ENCODE peak calls at places on chromosomes 16 and 17, in six cellular contexts. J is hepatocyte, P is AG04450, E is heart left ventricle, O is NCI-H748 treated with DMSO at 0.1 percent for 48 hours, I is suprapubic skin. U is an unnamed sample.

GRCh38 chr16:12390644-12391043 is 413.0 kb downstream of the CPPED1 start:
- DNase-seq in I (no peak), O (no peak), E (no peak), P (no peak), J (no peak), U (peak)

GRCh38 chr17:50947844-50948514 is 81.8 kb upstream of the TOB1 start:
- DNase-seq in O (no peak), P (no peak), I (no peak), J (no peak), E (peak), U (peak)

GRCh38 chr16:63324306-63324705 is 1288.1 kb upstream of the CDH8 start:
- DNase-seq in O (no peak), I (no peak), E (no peak), P (no peak), J (no peak), U (peak)

GRCh38 chr16:85556456-85557082 is 56.6 kb upstream of the GSE1 start:
- DNase-seq in J (peak), O (peak), P (no peak), I (no peak), E (no peak), U (peak)

GRCh38 chr17:35001549-35001948 is 21.2 kb downstream of the LIG3 start:
- DNase-seq in O (no peak), P (no peak), I (no peak), J (no peak), E (no peak), U (no peak)

GRCh38 chr17:81221371-81221841 is 1.4 kb downstream of the CEP131 start:
- DNase-seq in E (no peak), I (no peak), J (no peak), P (no peak), O (no peak), U (peak)

GRCh38 chr17:80869476-80869875 is 122.2 kb upstream of the CHMP6 start:
- DNase-seq in O (no peak), E (no peak), I (no peak), J (no peak), P (no peak), U (no peak)

GRCh38 chr17:82463881-82464566 is 5.5 kb downstream of the NARF start:
- DNase-seq in O (no peak), J (no peak), E (no peak), P (no peak), I (no peak), U (no peak)

GRCh38 chr17:31802502-31802901 is 56.5 kb downstream of the COPRS start:
- DNase-seq in P (no peak), J (no peak), O (no peak), I (no peak), E (no peak), U (no peak)

GRCh38 chr17:31490991-31491793 is 99.7 kb downstream of the RAB11FIP4 start:
- DNase-seq in O (no peak), J (no peak), E (peak), P (no peak), I (no peak), U (no peak)

GRCh38 chr16:54633943-54634362 is 296.7 kb upstream of the IRX5 start:
- DNase-seq in P (no peak), O (no peak), E (no peak), I (no peak), J (no peak), U (peak)

GRCh38 chr16:62891-63290 is 9.3 kb downstream of the SNRNP25 start:
- DNase-seq in I (no peak), E (no peak), J (no peak), P (no peak), O (no peak), U (no peak)

GRCh38 chr16:89040391-89040790 is 53.3 kb upstream of the ACSF3 start:
- DNase-seq in I (no peak), O (no peak), E (peak), P (no peak), J (no peak), U (no peak)

GRCh38 chr16:16029431-16030011 is 80.1 kb downstream of the ABCC1 start:
- DNase-seq in P (no peak), I (no peak), J (no peak), E (no peak), O (no peak), U (no peak)

GRCh38 chr16:60932600-60932999 is 1103.6 kb downstream of the CDH8 start:
- DNase-seq in O (no peak), I (no peak), J (no peak), P (no peak), E (no peak), U (no peak)

GRCh38 chr16:57479422-57480126 is 6.7 kb downstream of the DOK4 start:
- DNase-seq in I (no peak), P (no peak), E (peak), J (peak), O (no peak), U (peak)

GRCh38 chr16:84730406-84731106 is 30.8 kb downstream of the USP10 start:
- DNase-seq in J (peak), P (peak), O (no peak), E (no peak), I (no peak), U (peak)

GRCh38 chr17:40949406-40949805 is 12.0 kb upstream of the KRT23 start:
- DNase-seq in O (peak), P (no peak), E (no peak), I (no peak), J (peak), U (peak)

GRCh38 chr17:50331085-50331791 is 14.7 kb upstream of the XYLT2 start:
- DNase-seq in E (no peak), O (no peak), P (peak), I (no peak), J (no peak), U (peak)

U was measured in astrocyte of the hippocampus.